ENCODE peak calls at places on chromosomes 7 and 10, in nine cellular contexts. Q, I, H, B, C, E, T, Z and N are unnamed samples.

GRCh38 chr7:155860840-155861479 is 48.7 kb upstream of the SHH start:
- DNase-seq in Z (peak; percentile 93), I (no peak), T (no peak), E (peak; percentile 93), B (peak; percentile 92), C (peak; percentile 70), H (no peak), Q (no peak), N (no peak)

GRCh38 chr7:111727905-111728634 is 165.8 kb upstream of the IMMP2L start:
- DNase-seq in I (no peak), B (no peak), C (no peak), Z (peak; percentile 83), T (no peak), E (no peak), H (no peak), Q (no peak), N (no peak)

GRCh38 chr10:128747556-128748335 is 621.5 kb upstream of the MKI67 start:
- DNase-seq in C (no peak), T (no peak), E (no peak), H (no peak), Q (no peak), Z (no peak), I (no peak), B (no peak), N (no peak)

GRCh38 chr10:5385224-5385623 is 19.4 kb downstream of the TUBAL3 start:
- DNase-seq in B (no peak), E (no peak), Z (no peak), I (no peak), C (no peak), Q (no peak), H (no peak), T (no peak), N (no peak)

GRCh38 chr7:19060870-19061269 is 56.6 kb downstream of the TWIST1 start:
- DNase-seq in C (no peak), E (no peak), Q (peak; percentile 46), Z (no peak), B (no peak), I (no peak), T (no peak), H (no peak), N (no peak)

GRCh38 chr10:14667270-14667669 is 107.4 kb downstream of the FAM107B start:
- DNase-seq in T (no peak), B (no peak), H (no peak), I (no peak), C (no peak), E (no peak), Z (no peak), Q (no peak), N (no peak)

GRCh38 chr10:5532231-5532605 is 7.5 kb downstream of the CALML3 start:
- DNase-seq in B (no peak), C (no peak), I (no peak), Q (no peak), E (peak; percentile 18), Z (no peak), T (no peak), H (no peak), N (no peak)

GRCh38 chr10:3482200-3482993 is 302.6 kb downstream of the KLF6 start:
- DNase-seq in Z (peak; percentile 52), Q (peak; percentile 84), B (peak; percentile 69), H (peak; percentile 89), I (no peak), T (no peak), E (peak; percentile 69), C (peak; percentile 97), N (peak; percentile 82)

DNA sequence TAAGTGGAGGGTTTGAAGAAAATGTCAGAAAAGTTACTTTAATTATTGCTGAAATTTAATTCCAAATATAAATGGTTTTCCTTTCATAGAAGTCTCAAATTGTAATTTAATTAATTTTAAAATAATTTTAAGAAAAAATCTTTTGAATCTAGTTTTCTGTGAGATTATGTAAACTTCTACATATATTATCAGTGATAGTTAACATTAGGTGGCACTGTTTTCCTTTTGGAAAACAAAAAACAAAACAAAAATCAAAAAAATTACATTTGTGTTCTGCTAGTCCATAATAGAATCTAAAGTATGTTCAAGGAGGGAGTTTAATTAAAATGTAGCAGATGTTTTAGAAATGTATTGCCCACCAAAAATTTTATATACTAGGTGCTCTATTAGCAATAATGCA is 1456.7 kb downstream of the REEP3 start:
- DNase-seq in Z (no peak), C (no peak), Q (no peak), T (no peak), E (no peak), H (no peak), B (no peak), I (no peak), N (no peak)
- TF ChIP-seq CTCF in Z (no peak), C (no peak), Q (no peak), T (no peak), E (peak; percentile 10), H (no peak), B (no peak), I (peak; percentile 23), N (no peak)

GRCh38 chr10:132203256-132204077 is 16.7 kb downstream of the DPYSL4 start:
- DNase-seq in Z (peak; percentile 84), T (no peak), I (no peak), E (no peak), B (no peak), Q (no peak), C (no peak), H (no peak), N (no peak)
- H3K4me3 ChIP-seq in Z (no peak overlapping the region), T (no peak overlapping the region), I (no peak overlapping the region), E (no peak overlapping the region), B (no peak overlapping the region), Q (no peak overlapping the region), C (no peak overlapping the region), H (no peak overlapping the region), N (no peak overlapping the region)

DNA sequence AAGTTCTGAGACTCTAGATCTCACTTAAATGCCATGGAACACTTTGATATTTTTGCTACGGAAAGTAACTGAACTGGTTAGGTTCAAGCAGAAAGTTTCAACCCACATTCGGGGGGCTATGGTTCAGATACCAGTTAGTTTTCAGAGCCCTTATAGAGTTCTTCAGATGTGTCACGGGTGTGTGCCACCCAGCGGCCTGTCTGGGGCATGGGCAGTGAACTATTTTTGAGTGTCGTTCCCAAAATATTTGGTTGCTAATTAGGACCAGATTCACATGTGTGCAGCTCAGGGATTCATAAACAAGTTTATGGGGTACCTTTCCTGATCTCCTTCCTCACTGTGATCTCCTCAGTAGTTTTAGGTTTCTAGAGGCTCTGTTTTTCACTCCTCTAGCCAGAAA is 271.9 kb downstream of the C7orf25 start:
- DNase-seq in Z (no peak), T (no peak), E (no peak), I (no peak), H (no peak), Q (no peak), B (no peak), C (no peak), N (no peak)
- TF ChIP-seq CTCF in Z (no peak), T (no peak), E (no peak), I (peak; percentile 12), H (peak; percentile 29), Q (peak; percentile 55), B (no peak), C (peak; percentile 22), N (peak; percentile 12)

GRCh38 chr10:26216949-26217395 is 398 bp downstream of the GAD2 start:
- DNase-seq in I (no peak), E (no peak), C (no peak), Q (no peak), H (no peak), Z (no peak), T (no peak), B (no peak), N (no peak)
- H3K4me3 ChIP-seq in I (no peak overlapping the region), E (no peak overlapping the region), C (no peak overlapping the region), Q (no peak overlapping the region), H (no peak overlapping the region), Z (no peak overlapping the region), T (no peak overlapping the region), B (peak overlapping the region; percentile 28), N (no peak overlapping the region)

DNA sequence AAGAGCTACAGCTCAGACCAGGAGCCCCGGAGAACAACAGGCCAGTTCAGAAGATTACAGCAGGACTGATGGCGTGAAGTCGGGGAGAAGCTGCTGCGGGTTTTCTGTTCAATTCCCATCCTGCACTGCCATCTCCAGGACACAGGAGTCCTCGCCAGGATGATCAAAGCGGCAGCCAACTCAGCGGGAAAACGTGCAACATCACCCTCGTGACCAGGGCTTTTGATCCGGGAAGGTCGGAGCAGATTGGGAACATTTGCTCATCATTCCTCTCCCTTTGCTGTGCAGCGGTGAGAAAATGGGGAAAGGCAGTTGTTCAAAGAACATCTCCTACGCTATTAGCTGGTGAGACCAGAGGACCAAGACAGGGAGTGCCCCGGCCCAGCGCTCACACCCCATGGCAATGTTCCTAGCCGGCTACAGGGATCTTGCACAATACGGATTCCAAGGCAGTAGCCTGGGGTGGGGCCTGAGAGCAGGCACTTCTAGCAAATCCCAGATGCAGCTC is 50.4 kb upstream of the FOXK1 start:
- DNase-seq in Q (peak; percentile 57), T (no peak), C (peak; percentile 74), E (peak; percentile 86), I (peak; percentile 76), B (peak; percentile 96), H (peak; percentile 84), Z (no peak), N (peak; percentile 60)
- TF ChIP-seq CTCF in Q (peak; percentile 78), T (peak; percentile 83), C (peak; percentile 90), E (peak; percentile 62), I (peak; percentile 79), B (peak; percentile 86), H (peak; percentile 87), Z (peak; percentile 64), N (peak; percentile 79)

DNA sequence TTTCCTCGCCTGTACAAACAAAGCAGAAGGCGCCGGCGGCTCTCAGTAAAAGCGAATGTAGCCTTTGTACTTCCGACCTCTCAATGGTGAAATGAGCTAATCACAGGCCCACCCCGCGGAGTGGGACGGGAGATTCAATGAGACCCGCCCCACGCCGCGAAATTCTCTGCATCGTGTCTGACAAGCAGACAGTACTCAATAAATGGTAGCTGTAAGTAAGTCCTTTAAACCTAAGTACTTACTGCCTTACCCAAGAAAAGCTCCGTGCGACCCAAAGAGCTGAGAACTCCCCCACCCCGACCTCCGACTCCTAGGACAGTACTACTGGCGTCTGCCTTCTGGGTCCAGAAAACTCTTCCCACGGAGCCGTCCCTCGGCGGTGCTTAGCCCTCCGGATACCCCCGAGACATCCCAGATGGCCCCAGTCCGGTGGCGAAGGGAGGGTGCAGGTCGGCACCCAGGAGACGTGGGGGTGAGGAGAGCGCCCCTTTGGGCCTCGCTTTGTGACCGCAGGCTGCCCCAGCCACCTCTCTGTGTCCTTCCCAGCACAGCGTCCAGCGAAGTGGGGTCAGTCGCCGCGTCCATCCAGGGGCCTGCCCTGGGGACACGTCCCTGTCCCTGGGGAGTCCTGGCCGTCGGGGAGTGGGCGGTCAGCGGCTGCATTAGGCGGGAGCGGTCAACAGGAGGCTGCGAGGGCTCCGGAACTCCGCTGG is 985 bp upstream of the CXCL12 start:
- DNase-seq in C (no peak), E (peak; percentile 63), Z (peak; percentile 83), T (no peak), I (no peak), B (no peak), Q (no peak), H (no peak), N (no peak)
- H3K4me3 ChIP-seq in C (no peak overlapping the region), E (peak overlapping the region; percentile 56), Z (peak overlapping the region; percentile 68), T (peak overlapping the region; percentile 54), I (peak overlapping the region; percentile 93), B (no peak overlapping the region), Q (no peak overlapping the region), H (peak overlapping the region; percentile 56), N (peak overlapping the region; percentile 89)

DNA sequence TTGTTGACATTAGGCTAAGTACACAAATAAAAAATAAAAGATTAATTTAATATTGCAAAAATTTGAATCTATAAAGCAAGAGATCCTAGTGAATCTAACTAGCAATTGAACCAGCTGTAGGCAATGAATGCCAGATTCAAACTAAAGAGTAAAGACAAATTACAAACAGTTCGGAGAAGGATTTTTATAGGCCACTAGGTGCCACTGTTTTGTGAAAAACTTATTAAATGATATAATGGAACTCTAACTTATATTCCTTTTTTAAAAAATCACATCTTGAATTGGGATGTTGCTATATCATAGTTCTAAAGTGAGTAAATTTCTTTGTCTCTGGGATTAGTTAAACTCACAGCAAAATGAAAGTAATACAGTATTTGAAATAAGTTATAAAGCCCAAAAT is 39.1 kb upstream of the GNAI1 start:
- DNase-seq in Z (no peak), I (no peak), Q (no peak), H (no peak), C (no peak), T (no peak), E (no peak), B (no peak), N (no peak)
- TF ChIP-seq CTCF in Z (peak; percentile 31), I (peak; percentile 64), Q (peak; percentile 34), H (peak; percentile 23), C (peak; percentile 54), T (peak; percentile 58), E (peak; percentile 48), B (peak; percentile 58), N (peak; percentile 9)